ENCODE peak calls at places on chromosomes 3 and 15, in nine cellular contexts. W is astrocyte, H is neural progenitor cell, A is psoas muscle, K is PC-9, R is HCT116, B is heart left ventricle, L is tibial artery, M is gastrocnemius medialis. D is an unnamed sample.

GRCh38 chr3:184176377-184177330 is 2.0 kb downstream of the AP2M1 start:
- DNase-seq in A (peak; percentile 75), B (peak; percentile 83), W (peak; percentile 90), L (peak; percentile 82), K (peak; percentile 96), M (peak; percentile 38), H (peak; percentile 96), R (peak; percentile 75), D (peak; percentile 87)

GRCh38 chr3:129663045-129663446 is 56.6 kb upstream of the PLXND1 start:
- DNase-seq in H (peak; percentile 11), K (peak; percentile 91), A (no peak), L (no peak), R (peak; percentile 93), M (no peak), B (no peak), W (peak; percentile 22), D (no peak)

GRCh38 chr15:94259863-94260262 is 28.5 kb downstream of the MCTP2 start:
- DNase-seq in W (no peak), H (no peak), K (no peak), A (no peak), M (no peak), B (no peak), R (no peak), L (no peak), D (no peak)

GRCh38 chr3:54427501-54427900 is 305.1 kb downstream of the CACNA2D3 start:
- DNase-seq in W (no peak), L (no peak), H (no peak), B (no peak), R (no peak), A (no peak), M (no peak), K (no peak), D (no peak)

GRCh38 chr3:12944413-12944812 is 103.0 kb upstream of the RPL32 start:
- DNase-seq in L (no peak), B (no peak), H (peak; percentile 61), M (no peak), K (peak; percentile 7), A (no peak), W (no peak), R (no peak), D (no peak)

GRCh38 chr3:113064183-113064582 is 73.4 kb downstream of the GTPBP8 start:
- DNase-seq in B (no peak), K (no peak), W (no peak), A (no peak), R (no peak), L (no peak), M (no peak), H (no peak), D (no peak)

GRCh38 chr3:138479355-138479964 is 45.0 kb downstream of the ESYT3 start:
- DNase-seq in H (peak; percentile 79), B (no peak), R (peak; percentile 35), M (no peak), W (peak; percentile 12), K (no peak), A (no peak), L (no peak), D (no peak)

GRCh38 chr3:33063651-33064051 is 33.3 kb downstream of the GLB1 start:
- DNase-seq in L (no peak), A (no peak), H (no peak), W (peak; percentile 22), R (no peak), K (no peak), M (no peak), B (no peak), D (no peak)

GRCh38 chr3:192408007-192408655 is 319.2 kb downstream of the FGF12 start:
- DNase-seq in A (peak; percentile 13), R (no peak), M (no peak), L (no peak), H (peak; percentile 73), K (no peak), B (no peak), W (peak; percentile 46), D (no peak)

GRCh38 chr3:134933997-134934396 is 138.9 kb downstream of the EPHB1 start:
- DNase-seq in A (no peak), H (no peak), R (no peak), W (no peak), L (no peak), B (no peak), M (no peak), K (no peak), D (no peak)

GRCh38 chr3:34361921-34362320 is 563.5 kb downstream of the PDCD6IP start:
- DNase-seq in W (no peak), B (no peak), H (no peak), M (no peak), A (no peak), L (peak; percentile 24), K (no peak), R (no peak), D (no peak)

GRCh38 chr15:48352474-48353072 is 21.3 kb downstream of the DUT start:
- DNase-seq in W (peak; percentile 47), A (peak; percentile 27), B (peak; percentile 50), H (peak; percentile 80), K (peak; percentile 44), L (peak; percentile 46), M (no peak), R (peak; percentile 77), D (no peak)

GRCh38 chr3:127162947-127163645 is 29.8 kb upstream of the PRR23E start:
- DNase-seq in K (no peak), R (no peak), L (no peak), W (no peak), H (peak; percentile 90), B (no peak), M (no peak), A (no peak), D (no peak)

GRCh38 chr3:123776383-123776782 is 107.7 kb downstream of the MYLK start:
- DNase-seq in R (no peak), L (no peak), M (no peak), K (no peak), H (no peak), A (no peak), W (no peak), B (no peak), D (no peak)

GRCh38 chr15:96058103-96058851 is 272.2 kb upstream of the NR2F2 start:
- DNase-seq in L (no peak), A (no peak), H (no peak), K (no peak), B (no peak), W (no peak), R (no peak), M (no peak), D (no peak)

GRCh38 chr3:5277612-5278236 is 90.2 kb downstream of the EDEM1 start:
- DNase-seq in M (no peak), W (no peak), A (no peak), L (no peak), K (no peak), B (no peak), R (no peak), H (no peak), D (no peak)

GRCh38 chr15:91535856-91536500 is 317.5 kb upstream of the SLCO3A1 start:
- DNase-seq in L (no peak), M (peak; percentile 35), A (no peak), W (no peak), R (no peak), B (no peak), K (no peak), H (no peak), D (no peak)

GRCh38 chr15:87293016-87293415 is 963.5 kb downstream of the NTRK3 start:
- DNase-seq in K (no peak), B (no peak), A (no peak), M (no peak), R (no peak), H (no peak), W (no peak), L (no peak), D (no peak)

DNA sequence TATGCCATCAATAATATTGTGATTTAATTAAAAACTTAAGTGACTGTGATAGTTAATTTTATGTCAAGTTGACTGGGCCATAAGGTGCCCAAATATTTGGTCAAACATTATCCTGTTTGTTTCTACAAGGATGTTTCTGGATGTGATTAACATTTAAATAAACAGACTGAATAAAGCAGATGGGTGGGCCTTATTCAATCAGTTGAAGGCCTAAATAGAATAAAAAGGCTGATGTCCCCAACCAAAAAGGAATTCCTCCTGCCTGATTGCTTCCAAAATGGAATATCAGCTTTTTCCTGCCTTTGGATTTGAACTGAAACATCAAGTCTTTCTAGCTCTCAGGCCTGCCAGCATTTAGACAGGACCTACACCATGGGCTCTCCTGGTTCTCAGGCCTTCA is 961.7 kb downstream of the NTRK3 start:
- DNase-seq in W (no peak), B (no peak), H (no peak), L (no peak), M (no peak), R (no peak), A (no peak), K (no peak), D (no peak)
- H3K9me3 ChIP-seq in W (no peaks in the 10 kb centered on the region), B (no peaks in the 10 kb centered on the region), H (no peaks in the 10 kb centered on the region), L (no peaks in the 10 kb centered on the region), M (no peaks in the 10 kb centered on the region), R (peaks cover 3% of the 10 kb centered on the region), A (no peaks in the 10 kb centered on the region), K (no peaks in the 10 kb centered on the region), D (no peaks in the 10 kb centered on the region)

DNA sequence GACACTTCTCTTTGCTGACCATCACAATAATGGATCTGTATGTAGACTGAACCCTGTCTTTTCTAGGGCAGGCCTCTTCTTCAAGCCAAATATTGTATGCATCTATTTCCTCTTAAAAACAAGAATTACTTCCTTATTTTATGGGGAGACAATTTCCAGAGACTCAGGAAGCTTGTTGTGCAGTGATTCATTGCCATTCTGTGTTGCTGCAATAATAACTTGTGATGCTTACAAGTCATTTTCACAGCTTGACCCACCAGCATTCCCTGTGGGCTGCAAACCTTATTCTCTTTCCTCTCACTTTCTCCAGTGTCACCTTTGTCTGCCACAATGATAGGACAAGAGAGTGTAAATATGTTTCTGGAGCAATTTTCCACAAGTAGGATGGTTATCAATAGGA is 276.7 kb upstream of the SGO1 start:
- DNase-seq in W (no peak), A (no peak), M (no peak), L (no peak), H (no peak), B (no peak), K (no peak), R (no peak), D (no peak)
- H3K9me3 ChIP-seq in W (no peaks in the 10 kb centered on the region), A (peaks cover 3% of the 10 kb centered on the region), M (no peaks in the 10 kb centered on the region), L (no peaks in the 10 kb centered on the region), H (no peaks in the 10 kb centered on the region), B (no peaks in the 10 kb centered on the region), K (no peaks in the 10 kb centered on the region), R (no peaks in the 10 kb centered on the region), D (peaks cover 3% of the 10 kb centered on the region)

DNA sequence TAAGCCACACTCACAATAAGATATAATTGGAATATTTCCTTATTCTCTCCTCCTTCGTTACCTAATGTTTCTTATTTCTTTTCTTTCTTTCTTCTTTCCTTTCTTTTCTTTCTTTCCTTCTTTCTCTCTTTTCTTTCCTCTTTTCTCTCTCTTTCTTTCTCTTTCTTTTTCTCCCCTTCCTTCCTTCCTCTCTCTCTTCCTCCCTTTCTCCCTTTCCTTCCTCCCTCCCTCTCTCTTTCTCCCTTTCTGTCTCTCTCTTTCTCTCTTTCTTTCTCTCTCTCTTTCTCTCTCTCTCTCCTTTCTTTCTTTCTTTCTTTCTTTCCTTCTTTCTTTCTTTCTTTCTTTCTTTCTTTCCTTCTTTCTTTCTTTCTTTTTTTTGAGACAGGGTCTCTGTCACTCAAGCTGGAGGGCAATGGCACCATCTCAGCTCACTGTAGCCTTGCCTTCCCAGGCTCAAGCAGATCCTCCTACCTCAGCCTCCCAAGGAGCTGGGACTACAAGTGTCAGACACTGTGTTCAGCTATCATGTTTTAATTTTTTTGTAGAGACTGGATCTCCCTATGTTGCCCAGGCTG is 19.3 kb upstream of the PIAS1 start:
- DNase-seq in R (no peak), H (no peak), L (no peak), W (no peak), M (no peak), B (no peak), A (no peak), K (no peak), D (no peak)
- H3K9me3 ChIP-seq in R (peaks cover under 1% of the 10 kb centered on the region), H (no peaks in the 10 kb centered on the region), L (no peaks in the 10 kb centered on the region), W (no peaks in the 10 kb centered on the region), M (no peaks in the 10 kb centered on the region), B (no peaks in the 10 kb centered on the region), A (no peaks in the 10 kb centered on the region), K (no peaks in the 10 kb centered on the region), D (no peaks in the 10 kb centered on the region)

GRCh38 chr3:178634975-178635374 is 98.7 kb downstream of the KCNMB2 start:
- DNase-seq in B (no peak), K (no peak), R (no peak), L (no peak), H (no peak), M (no peak), W (no peak), A (no peak), D (no peak)
- H3K9me3 ChIP-seq in B (no peaks in the 10 kb centered on the region), K (no peaks in the 10 kb centered on the region), R (no peaks in the 10 kb centered on the region), L (no peaks in the 10 kb centered on the region), H (no peaks in the 10 kb centered on the region), M (no peaks in the 10 kb centered on the region), W (no peaks in the 10 kb centered on the region), A (no peaks in the 10 kb centered on the region), D (no peaks in the 10 kb centered on the region)